ENCODE peak calls at places on chromosome 6, in ten cellular contexts. P is testis, R is tibial nerve, U is Peyer's patch, D is K562, C is stomach, K is suprapubic skin, G is uterus, I is H1, W is heart left ventricle. N is an unnamed sample.
A peak's percentile ranks its signal among the peaks of the same experiment; 100 is the strongest.

GRCh38 chr6:51271615-51272014 is 452.9 kb downstream of the TFAP2B start:
- DNase-seq in P (no peak), R (no peak), U (no peak), D (no peak), C (no peak), K (no peak), G (no peak), I (no peak), W (no peak), N (no peak)

GRCh38 chr6:17418281-17419188 is 25.1 kb downstream of the CAP2 start:
- DNase-seq in P (no peak), R (no peak), U (no peak), D (no peak), C (no peak), K (no peak), G (no peak), I (no peak), W (no peak), N (no peak)

GRCh38 chr6:127816643-127817042 is 84.2 kb downstream of the THEMIS start:
- DNase-seq in P (no peak), R (no peak), U (no peak), D (no peak), C (no peak), K (no peak), G (no peak), I (no peak), W (no peak), N (no peak)

GRCh38 chr6:52125572-52125971 is 38.2 kb upstream of the PKHD1 start:
- DNase-seq in P (no peak), R (no peak), U (no peak), D (no peak), C (no peak), K (no peak), G (no peak), I (no peak), W (no peak), N (no peak)

GRCh38 chr6:7087066-7087465 is 20.7 kb upstream of the RREB1 start:
- DNase-seq in P (no peak), R (no peak), U (no peak), D (no peak), C (no peak), K (no peak), G (no peak), I (no peak), W (no peak), N (no peak)

GRCh38 chr6:26550250-26550993 is 12.3 kb downstream of the HMGN4 start:
- DNase-seq in P (peak; percentile 79), R (no peak), U (peak; percentile 70), D (peak; percentile 49), C (peak; percentile 40), K (no peak), G (peak; percentile 65), I (peak; percentile 89), W (peak; percentile 49), N (no peak)

GRCh38 chr6:56450376-56450775 is 192.3 kb downstream of the DST start:
- DNase-seq in P (no peak), R (no peak), U (no peak), D (no peak), C (no peak), K (no peak), G (no peak), I (no peak), W (no peak), N (no peak)

GRCh38 chr6:20444786-20445271 is 43.1 kb downstream of the E2F3 start:
- DNase-seq in P (no peak), R (no peak), U (no peak), D (peak; percentile 88), C (no peak), K (no peak), G (no peak), I (no peak), W (no peak), N (no peak)

GRCh38 chr6:107971181-107971580 is 13.2 kb upstream of the SEC63 start:
- DNase-seq in P (no peak), R (no peak), U (no peak), D (no peak), C (no peak), K (no peak), G (no peak), I (no peak), W (no peak), N (no peak)

GRCh38 chr6:25750911-25751310 is 3.6 kb upstream of the SLC17A4 start:
- DNase-seq in P (no peak), R (no peak), U (no peak), D (no peak), C (no peak), K (no peak), G (no peak), I (no peak), W (no peak), N (no peak)

GRCh38 chr6:125922322-125922860 is 34.2 kb upstream of the HINT3 start:
- DNase-seq in P (no peak), R (no peak), U (no peak), D (no peak), C (no peak), K (no peak), G (no peak), I (no peak), W (no peak), N (no peak)

GRCh38 chr6:166112580-166112979 is 55.1 kb downstream of the TBXT start:
- DNase-seq in P (no peak), R (no peak), U (no peak), D (no peak), C (no peak), K (no peak), G (no peak), I (no peak), W (no peak), N (no peak)

GRCh38 chr6:107599043-107599442 is 109.1 kb downstream of the SOBP start:
- DNase-seq in P (no peak), R (no peak), U (no peak), D (no peak), C (no peak), K (no peak), G (no peak), I (no peak), W (no peak), N (no peak)

GRCh38 chr6:34195726-34196115 is 41.0 kb upstream of the HMGA1 start:
- DNase-seq in P (no peak), R (no peak), U (no peak), D (no peak), C (no peak), K (peak; percentile 59), G (peak; percentile 25), I (no peak), W (no peak), N (no peak)

GRCh38 chr6:51273228-51273961 is 454.7 kb downstream of the TFAP2B start:
- DNase-seq in P (no peak), R (no peak), U (no peak), D (no peak), C (no peak), K (no peak), G (no peak), I (no peak), W (no peak), N (no peak)

DNA sequence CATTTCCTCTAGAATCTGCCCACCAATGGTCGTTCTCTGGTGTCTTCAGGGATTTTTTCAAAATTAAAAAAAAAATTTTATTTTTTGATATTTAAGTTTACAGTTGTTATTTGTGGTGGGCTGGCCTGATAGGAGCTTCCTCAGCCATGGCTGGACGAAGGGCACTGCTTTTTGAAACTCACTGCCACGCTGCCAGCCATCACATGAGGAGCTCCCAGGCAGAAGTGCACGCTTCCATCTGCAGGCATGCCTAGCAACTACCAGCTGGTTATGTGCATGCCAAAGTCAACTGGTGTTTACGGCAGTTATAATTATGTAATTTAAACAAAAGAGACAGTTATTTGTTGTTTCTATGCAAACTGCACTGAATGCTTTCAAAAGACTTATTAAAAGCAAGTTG is 105.1 kb downstream of the IRF4 start:
- DNase-seq in P (no peak), R (no peak), U (no peak), D (no peak), C (no peak), K (no peak), G (no peak), I (no peak), W (no peak), N (no peak)
- H3K4me1 ChIP-seq in P (no peaks in the 10 kb centered on the region), R (no peaks in the 10 kb centered on the region), U (no peaks in the 10 kb centered on the region), D (no peaks in the 10 kb centered on the region), C (no peaks in the 10 kb centered on the region), K (no peaks in the 10 kb centered on the region), G (no peaks in the 10 kb centered on the region), I (no peaks in the 10 kb centered on the region), W (no peaks in the 10 kb centered on the region), N (no peaks in the 10 kb centered on the region)

DNA sequence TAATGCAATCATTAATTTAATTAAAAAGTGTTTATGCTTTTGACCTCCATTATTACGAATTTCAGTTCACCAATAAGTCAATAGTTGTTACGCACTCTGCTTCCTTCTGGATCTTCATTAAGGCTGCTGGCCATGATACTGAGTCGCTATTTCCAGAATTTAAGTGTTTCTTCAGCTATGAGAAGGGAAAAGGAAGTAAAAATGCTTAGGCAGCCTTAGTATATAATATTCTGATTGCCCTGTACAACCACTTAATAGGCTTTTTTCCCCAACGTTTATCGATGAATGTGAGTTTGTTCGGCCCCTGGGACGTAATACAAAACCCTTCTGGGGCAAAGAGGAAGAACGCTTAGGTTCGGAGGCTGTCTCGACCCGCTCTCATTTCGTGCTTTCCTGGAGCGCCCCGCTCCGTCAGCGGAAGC is 644 bp downstream of the OARD1 start:
- DNase-seq in P (peak; percentile 89), R (no peak), U (no peak), D (no peak), C (no peak), K (no peak), G (no peak), I (no peak), W (no peak), N (no peak)
- TF ChIP-seq POLR2A in P (peak; percentile 20), R (no peak), U (peak; percentile 67), D (no peak), C (no peak), K (no peak), G (no peak), I (no peak), W (no peak), N (no peak)

DNA sequence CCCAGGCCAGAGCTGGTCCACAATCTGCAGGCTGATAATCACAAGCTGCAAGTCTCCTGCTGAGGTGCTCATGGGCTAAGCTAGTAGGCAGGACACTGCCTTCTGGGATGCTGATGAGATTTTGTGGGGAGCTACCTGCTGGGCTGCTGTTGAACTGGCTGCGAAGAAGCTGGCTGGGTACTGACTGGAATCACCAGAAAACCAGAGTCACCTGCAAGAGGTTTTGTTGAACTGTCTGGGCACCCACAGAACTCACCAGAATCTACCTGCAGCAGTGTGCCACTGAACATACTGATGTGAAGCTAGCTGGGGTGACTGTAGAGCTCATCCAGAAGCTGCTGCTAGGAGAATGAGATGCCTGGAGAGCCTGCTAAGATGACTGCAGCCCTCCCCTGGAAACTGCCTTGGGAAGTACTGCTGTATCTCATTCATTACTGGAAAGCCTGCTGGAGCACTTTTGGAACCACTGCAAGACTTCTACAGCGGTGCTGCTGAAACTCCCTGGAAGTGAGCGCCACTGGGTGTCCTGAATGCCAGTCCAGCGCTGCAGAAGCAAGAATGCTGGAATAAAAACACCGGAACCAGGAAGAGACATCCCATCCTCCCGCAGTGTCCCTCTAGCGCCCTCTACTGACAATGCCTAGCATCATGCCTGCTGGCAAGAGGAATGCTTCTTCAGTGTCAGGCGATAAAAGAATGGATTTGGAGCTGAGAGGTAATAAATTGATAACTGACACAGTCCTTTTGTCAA is 64.9 kb upstream of the ARHGAP18 start:
- DNase-seq in P (peak; percentile 85), R (peak; percentile 52), U (peak; percentile 56), D (peak; percentile 80), C (peak; percentile 73), K (peak; percentile 72), G (peak; percentile 49), I (peak; percentile 85), W (peak; percentile 66), N (no peak)
- H3K4me3 ChIP-seq in P (no peak overlapping the region), R (no peak overlapping the region), U (no peak overlapping the region), D (no peak overlapping the region), C (no peak overlapping the region), K (no peak overlapping the region), G (no peak overlapping the region), I (no peak overlapping the region), W (no peak overlapping the region), N (no peak overlapping the region)

GRCh38 chr6:14880717-14881116 is 365.2 kb upstream of the JARID2 start:
- DNase-seq in P (no peak), R (no peak), U (no peak), D (no peak), C (no peak), K (no peak), G (no peak), I (no peak), W (no peak), N (no peak)
- H3K4me1 ChIP-seq in P (no peaks in the 10 kb centered on the region), R (peaks cover 75% of the 10 kb centered on the region), U (peaks cover 4% of the 10 kb centered on the region), D (no peaks in the 10 kb centered on the region), C (no peaks in the 10 kb centered on the region), K (peaks cover 34% of the 10 kb centered on the region), G (no peaks in the 10 kb centered on the region), I (peaks cover 12% of the 10 kb centered on the region), W (peaks cover 45% of the 10 kb centered on the region), N (peaks cover 6% of the 10 kb centered on the region)